ENCODE peak calls at places on chromosomes 5 and 9, in four cellular contexts. Q is IMR-90, C is H9, G is mesendoderm. K is an unnamed sample.

GRCh38 chr9:14441976-14442651 is 128.2 kb upstream of the NFIB start:
- DNase-seq in G (peak; percentile 79), C (peak; percentile 71), Q (peak; percentile 5), K (no peak)

GRCh38 chr5:178548751-178549150 is 41.4 kb downstream of the COL23A1 start:
- DNase-seq in G (no peak), C (no peak), Q (no peak), K (no peak)

GRCh38 chr5:103475629-103476240 is 86.9 kb downstream of the NUDT12 start:
- DNase-seq in Q (peak; percentile 60), C (no peak), G (peak; percentile 43), K (no peak)

GRCh38 chr5:160159991-160160826 is 41.0 kb upstream of the PWWP2A start:
- DNase-seq in Q (peak; percentile 19), G (peak; percentile 96), C (peak; percentile 91), K (peak; percentile 70)

GRCh38 chr9:136865768-136866103 is 372 bp downstream of the EDF1 start:
- DNase-seq in C (peak; percentile 28), G (no peak), Q (no peak), K (no peak)

GRCh38 chr5:81639556-81639955 is 111.3 kb downstream of the SSBP2 start:
- DNase-seq in Q (peak; percentile 33), G (no peak), C (no peak), K (no peak)

GRCh38 chr5:78627766-78628165 is 20.8 kb downstream of the LHFPL2 start:
- DNase-seq in C (no peak), Q (peak; percentile 54), G (no peak), K (no peak)

GRCh38 chr5:172835246-172836030 is 1.4 kb downstream of the ERGIC1 start:
- DNase-seq in Q (no peak), C (no peak), G (no peak), K (no peak)

GRCh38 chr5:54480296-54480695 is 24.8 kb downstream of the HSPB3 start:
- DNase-seq in Q (peak; percentile 23), C (no peak), G (no peak), K (no peak)

GRCh38 chr5:156846914-156847313 is 3.2 kb upstream of the PPP1R2B start:
- DNase-seq in C (no peak), Q (no peak), G (no peak), K (no peak)

GRCh38 chr5:34854459-34855174 is 15.7 kb downstream of the TTC23L start:
- DNase-seq in Q (no peak), C (no peak), G (no peak), K (no peak)

GRCh38 chr5:34857161-34857560 is 18.2 kb downstream of the TTC23L start:
- DNase-seq in Q (no peak), C (no peak), G (no peak), K (no peak)

GRCh38 chr5:34858798-34859197 is 19.8 kb downstream of the TTC23L start:
- DNase-seq in C (no peak), G (no peak), Q (no peak), K (no peak)

GRCh38 chr5:34857894-34858293 is 18.9 kb downstream of the TTC23L start:
- DNase-seq in Q (no peak), G (no peak), C (no peak), K (no peak)

GRCh38 chr5:34859253-34859652 is 20.3 kb downstream of the TTC23L start:
- DNase-seq in Q (no peak), G (no peak), C (no peak), K (no peak)
- H3K56ac ChIP-seq in Q (no peak overlapping the region), G (no peak overlapping the region), C (no peak overlapping the region), K (no peak overlapping the region)

DNA sequence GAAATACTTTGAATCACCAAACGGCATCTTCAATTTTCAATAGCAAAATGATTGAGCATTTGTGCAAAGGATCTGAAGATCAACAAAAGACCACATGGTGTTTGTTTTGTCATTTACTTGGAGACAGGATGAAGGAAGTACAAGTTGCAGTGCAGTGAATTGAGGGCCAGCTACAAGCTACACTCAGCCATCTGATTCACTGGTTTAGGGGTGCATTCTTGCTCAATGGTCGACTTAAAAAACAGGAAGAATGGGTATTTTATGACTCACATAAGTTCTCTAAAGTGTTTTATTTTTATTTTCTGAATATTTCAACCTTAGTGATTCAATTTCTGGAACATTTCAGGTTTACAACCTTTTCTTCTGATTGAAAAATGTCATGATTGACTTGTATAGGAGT is 412.1 kb upstream of the ADAMTSL1 start:
- DNase-seq in Q (peak; percentile 11), C (no peak), G (no peak), K (no peak)
- H3K56ac ChIP-seq in Q (no peak overlapping the region), C (no peak overlapping the region), G (no peak overlapping the region), K (no peak overlapping the region)

GRCh38 chr5:76956033-76956432 is 3.2 kb downstream of the CRHBP start:
- DNase-seq in C (no peak), G (peak; percentile 46), Q (no peak), K (no peak)
- H3K56ac ChIP-seq in C (no peak overlapping the region), G (no peak overlapping the region), Q (no peak overlapping the region), K (no peak overlapping the region)

GRCh38 chr9:20271723-20272122 is 350.6 kb downstream of the MLLT3 start:
- DNase-seq in G (no peak), Q (no peak), C (no peak), K (no peak)
- H3K56ac ChIP-seq in G (no peak overlapping the region), Q (no peak overlapping the region), C (no peak overlapping the region), K (no peak overlapping the region)